ENCODE peak calls at places on chromosomes 3 and 15, in seven cellular contexts. Z, C, X, V, N, E and T are unnamed samples. For H3K36me3, the result is how much of the 10 kb centered on the place peaks cover.

GRCh38 chr15:51076142-51076897 is 18.4 kb downstream of the TNFAIP8L3 start:
- DNase-seq in Z (no peak), C (no peak), X (no peak), V (no peak), N (no peak), E (no peak), T (no peak)

GRCh38 chr3:25594007-25594502 is 70.7 kb downstream of the TOP2B start:
- DNase-seq in Z (peak), C (no peak), X (peak), V (no peak), N (no peak), E (peak), T (no peak)

GRCh38 chr3:146503459-146504202 is 34.3 kb upstream of the PLSCR2 start:
- DNase-seq in Z (peak), C (no peak), X (peak), V (no peak), N (no peak), E (peak), T (no peak)

GRCh38 chr3:128227507-128227906 is 74.2 kb downstream of the EEFSEC start:
- DNase-seq in Z (no peak), C (no peak), X (no peak), V (no peak), N (no peak), E (no peak), T (no peak)

GRCh38 chr3:194098036-194098871 is 37.7 kb upstream of the HES1 start:
- DNase-seq in Z (no peak), C (no peak), X (no peak), V (no peak), N (no peak), E (no peak), T (no peak)

GRCh38 chr15:74988007-74988800 is 7.2 kb upstream of the SCAMP5 start:
- DNase-seq in Z (peak), C (no peak), X (peak), V (peak), N (peak), E (peak), T (no peak)

GRCh38 chr3:38950585-38950984 is 101.2 kb downstream of the SCN11A start:
- DNase-seq in Z (no peak), C (no peak), X (no peak), V (no peak), N (no peak), E (no peak), T (no peak)

GRCh38 chr15:99016680-99017321 is 9.2 kb upstream of the PGPEP1L start:
- DNase-seq in Z (peak), C (no peak), X (no peak), V (peak), N (no peak), E (no peak), T (no peak)

GRCh38 chr15:77096541-77096940 is 25.6 kb upstream of the TSPAN3 start:
- DNase-seq in Z (no peak), C (no peak), X (no peak), V (no peak), N (no peak), E (no peak), T (no peak)

GRCh38 chr3:52280046-52280445 is 1.6 kb upstream of the WDR82 start:
- DNase-seq in Z (no peak), C (no peak), X (no peak), V (no peak), N (peak), E (no peak), T (no peak)

GRCh38 chr3:23202203-23202920 is 765 bp upstream of the UBE2E2 start:
- DNase-seq in Z (peak), C (no peak), X (no peak), V (no peak), N (no peak), E (no peak), T (peak)

GRCh38 chr3:277873-278272 is 81.3 kb downstream of the CHL1 start:
- DNase-seq in Z (no peak), C (no peak), X (no peak), V (no peak), N (no peak), E (no peak), T (no peak)

GRCh38 chr3:15032650-15033049 is 32.5 kb downstream of the MRPS25 start:
- DNase-seq in Z (no peak), C (no peak), X (no peak), V (no peak), N (no peak), E (no peak), T (no peak)
- H3K36me3 ChIP-seq in Z (half or more), C (half or more), X (half or more), V (half or more), N (half or more), E (under half), T (half or more)

GRCh38 chr3:141412087-141412935 is 44.0 kb downstream of the ZBTB38 start:
- DNase-seq in Z (peak), C (peak), X (peak), V (peak), N (peak), E (no peak), T (peak)

GRCh38 chr3:141412936-141413354 is 44.6 kb downstream of the ZBTB38 start:
- DNase-seq in Z (peak), C (peak), X (peak), V (peak), N (peak), E (no peak), T (peak)

GRCh38 chr3:141410408-141410807 is 42.1 kb downstream of the ZBTB38 start:
- DNase-seq in Z (peak), C (peak), X (no peak), V (peak), N (peak), E (no peak), T (no peak)

GRCh38 chr3:141413387-141414140 is 45.3 kb downstream of the ZBTB38 start:
- DNase-seq in Z (peak), C (no peak), X (no peak), V (no peak), N (no peak), E (no peak), T (no peak)

GRCh38 chr3:141410861-141411771 is 42.8 kb downstream of the ZBTB38 start:
- DNase-seq in Z (peak), C (no peak), X (no peak), V (no peak), N (peak), E (no peak), T (no peak)
- TF ChIP-seq POLR2A in Z (no peak), C (no peak), X (no peak), V (no peak), N (peak), E (no peak), T (peak)

GRCh38 chr15:81281176-81281735 is 42.7 kb downstream of the STARD5 start:
- DNase-seq in Z (no peak), C (no peak), X (no peak), V (no peak), N (no peak), E (no peak), T (no peak)

GRCh38 chr15:81278306-81279029 is 45.5 kb downstream of the STARD5 start:
- DNase-seq in Z (no peak), C (no peak), X (no peak), V (no peak), N (no peak), E (no peak), T (no peak)

GRCh38 chr15:81280696-81281095 is 43.2 kb downstream of the STARD5 start:
- DNase-seq in Z (no peak), C (no peak), X (no peak), V (no peak), N (no peak), E (no peak), T (no peak)

GRCh38 chr15:81279621-81280051 is 44.3 kb downstream of the STARD5 start:
- DNase-seq in Z (no peak), C (no peak), X (no peak), V (no peak), N (no peak), E (no peak), T (no peak)

GRCh38 chr15:81280086-81280485 is 43.9 kb downstream of the STARD5 start:
- DNase-seq in Z (no peak), C (no peak), X (no peak), V (no peak), N (no peak), E (no peak), T (no peak)
- H3K27ac ChIP-seq in Z (no peak), C (no peak), X (no peak), V (no peak), N (no peak), E (no peak), T (no peak)

DNA sequence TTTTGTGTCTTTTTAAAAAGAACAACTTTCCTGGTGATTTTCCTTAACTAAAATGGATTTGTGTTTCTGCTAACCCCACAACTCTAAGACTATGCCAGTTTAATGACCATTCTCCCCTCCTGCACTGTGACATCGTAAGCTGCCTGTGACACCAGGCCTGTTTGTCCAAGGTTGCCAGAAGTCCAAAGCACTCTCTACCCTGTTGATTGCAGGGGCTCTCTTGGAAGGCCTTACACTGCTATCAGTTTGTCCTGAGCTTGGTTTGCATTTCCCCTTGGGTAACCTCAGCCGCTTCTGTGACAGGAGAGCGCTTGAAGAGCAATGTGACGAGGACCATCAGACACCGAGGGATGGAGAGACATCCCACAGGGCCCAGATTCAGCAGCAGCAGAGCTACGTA is 55.8 kb downstream of the CDAN1 start:
- DNase-seq in Z (no peak), C (no peak), X (no peak), V (no peak), N (no peak), E (no peak), T (no peak)
- H3K36me3 ChIP-seq in Z (under half), C (half or more), X (half or more), V (half or more), N (under half), E (under half), T (under half)

DNA sequence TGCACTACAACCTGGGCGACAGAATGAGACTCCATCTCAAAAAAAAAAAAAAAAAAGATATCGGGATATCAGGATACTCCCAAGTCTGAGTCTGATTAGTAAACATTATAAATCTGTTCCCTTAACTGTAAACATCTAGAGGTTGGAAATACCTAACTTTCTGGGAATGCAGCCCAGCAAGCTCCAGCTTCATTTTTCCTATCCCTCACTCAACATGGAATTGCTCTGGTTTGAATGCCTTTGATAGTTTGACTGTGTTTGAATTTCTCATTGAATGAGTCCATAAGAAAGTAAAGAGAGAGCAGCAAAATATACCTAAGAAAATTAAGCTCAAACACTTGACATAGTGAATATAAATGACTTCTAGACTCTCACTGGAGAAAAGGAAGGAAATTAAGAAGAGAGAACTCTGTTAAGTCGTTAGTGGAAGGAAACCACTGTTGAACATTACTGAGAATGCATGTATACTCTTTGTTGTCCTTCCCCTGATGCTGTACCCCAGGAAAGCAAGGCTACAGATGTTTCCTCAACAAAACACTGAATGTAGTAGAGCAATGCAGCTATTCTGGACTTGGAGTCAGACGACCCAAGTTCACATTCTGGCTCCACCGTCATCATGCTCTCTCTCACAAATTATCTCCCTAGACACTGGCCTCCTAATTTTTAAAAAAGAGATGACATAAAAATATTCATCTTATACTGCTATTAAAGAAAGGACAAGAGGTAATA is 62.4 kb downstream of the CD200 start:
- DNase-seq in Z (peak), C (no peak), X (no peak), V (no peak), N (no peak), E (no peak), T (no peak)
- TF ChIP-seq POLR2A in Z (no peak), C (no peak), X (no peak), V (no peak), N (no peak), E (no peak), T (no peak)

GRCh38 chr3:4597204-4597985 is 104.2 kb downstream of the ITPR1 start:
- DNase-seq in Z (no peak), C (no peak), X (no peak), V (no peak), N (no peak), E (no peak), T (no peak)

GRCh38 chr3:4596596-4596995 is 103.4 kb downstream of the ITPR1 start:
- DNase-seq in Z (no peak), C (no peak), X (no peak), V (no peak), N (no peak), E (no peak), T (no peak)

GRCh38 chr3:4601926-4602325 is 108.8 kb downstream of the ITPR1 start:
- DNase-seq in Z (no peak), C (no peak), X (no peak), V (no peak), N (no peak), E (no peak), T (no peak)

GRCh38 chr3:4595709-4596108 is 102.6 kb downstream of the ITPR1 start:
- DNase-seq in Z (no peak), C (no peak), X (no peak), V (no peak), N (no peak), E (no peak), T (no peak)

DNA sequence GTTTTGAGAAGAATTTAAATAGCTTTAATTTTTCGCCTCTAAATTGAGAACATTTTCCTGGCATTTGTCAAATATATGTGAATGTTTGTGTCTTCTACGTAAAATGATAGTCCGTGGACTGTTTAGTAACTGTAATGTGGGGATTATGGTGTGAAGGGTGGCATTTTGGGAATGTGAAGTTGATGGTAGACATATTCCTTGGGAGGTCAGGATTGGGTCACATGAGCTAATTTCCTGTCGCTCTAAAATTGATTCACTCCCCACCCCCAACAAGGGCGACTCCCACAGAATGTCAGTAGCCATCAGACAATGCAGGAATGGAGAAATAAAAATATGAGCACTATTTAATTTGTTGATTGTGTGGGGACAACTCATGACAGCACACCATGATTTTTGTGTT is 107.4 kb downstream of the ITPR1 start:
- DNase-seq in Z (no peak), C (no peak), X (no peak), V (no peak), N (no peak), E (no peak), T (no peak)
- H3K27ac ChIP-seq in Z (no peak), C (no peak), X (no peak), V (no peak), N (no peak), E (no peak), T (no peak)